ENCODE peak calls at places on chromosomes 12 and 14, in four cellular contexts. One of them, this sample, is unnamed.

GRCh38 chr14:34713681-34714319 is 593 bp downstream of the CFL2 start:
- DNase-seq in Right ventricle myocardium superior: no peak
- DNase-seq in C1 segment of cervical spinal cord: no peak
- DNase-seq in activated CD4-positive, alpha-beta T cell treated with anti-CD3 and anti-CD28 coated beads for 36 hours: peak
- DNase-seq in this sample: peak

GRCh38 chr12:79897617-79898016 is 37.3 kb downstream of the PPP1R12A start:
- DNase-seq in C1 segment of cervical spinal cord: no peak
- DNase-seq in activated CD4-positive, alpha-beta T cell treated with anti-CD3 and anti-CD28 coated beads for 36 hours: no peak
- DNase-seq in Right ventricle myocardium superior: no peak
- DNase-seq in this sample: no peak

GRCh38 chr14:55851301-55851700 is 266.9 kb upstream of the PELI2 start:
- DNase-seq in Right ventricle myocardium superior: no peak
- DNase-seq in activated CD4-positive, alpha-beta T cell treated with anti-CD3 and anti-CD28 coated beads for 36 hours: no peak
- DNase-seq in C1 segment of cervical spinal cord: no peak
- DNase-seq in this sample: peak

GRCh38 chr14:93943052-93943451 is 15.9 kb downstream of the FAM181A start:
- DNase-seq in C1 segment of cervical spinal cord: no peak
- DNase-seq in activated CD4-positive, alpha-beta T cell treated with anti-CD3 and anti-CD28 coated beads for 36 hours: no peak
- DNase-seq in Right ventricle myocardium superior: no peak
- DNase-seq in this sample: peak

GRCh38 chr14:104985675-104986486 is at the start of gene CLBA1:
- DNase-seq in Right ventricle myocardium superior: peak
- DNase-seq in C1 segment of cervical spinal cord: peak
- DNase-seq in activated CD4-positive, alpha-beta T cell treated with anti-CD3 and anti-CD28 coated beads for 36 hours: peak
- DNase-seq in this sample: peak

GRCh38 chr14:22131749-22132476 is 457.1 kb downstream of the DAD1 start:
- DNase-seq in activated CD4-positive, alpha-beta T cell treated with anti-CD3 and anti-CD28 coated beads for 36 hours: peak
- DNase-seq in C1 segment of cervical spinal cord: no peak
- DNase-seq in Right ventricle myocardium superior: no peak
- DNase-seq in this sample: peak

GRCh38 chr12:12365442-12365802 is 8.5 kb downstream of the BORCS5 start:
- DNase-seq in activated CD4-positive, alpha-beta T cell treated with anti-CD3 and anti-CD28 coated beads for 36 hours: no peak
- DNase-seq in Right ventricle myocardium superior: no peak
- DNase-seq in C1 segment of cervical spinal cord: no peak
- DNase-seq in this sample: no peak

GRCh38 chr12:118357327-118358007 is 15.2 kb downstream of the TAOK3 start:
- DNase-seq in activated CD4-positive, alpha-beta T cell treated with anti-CD3 and anti-CD28 coated beads for 36 hours: peak
- DNase-seq in C1 segment of cervical spinal cord: no peak
- DNase-seq in Right ventricle myocardium superior: no peak
- DNase-seq in this sample: peak

GRCh38 chr14:61343991-61344405 is 22.6 kb downstream of the PRKCH start:
- DNase-seq in activated CD4-positive, alpha-beta T cell treated with anti-CD3 and anti-CD28 coated beads for 36 hours: peak
- DNase-seq in C1 segment of cervical spinal cord: no peak
- DNase-seq in Right ventricle myocardium superior: no peak
- DNase-seq in this sample: no peak

GRCh38 chr12:76020281-76020680 is 11.3 kb downstream of the PHLDA1 start:
- DNase-seq in C1 segment of cervical spinal cord: no peak
- DNase-seq in activated CD4-positive, alpha-beta T cell treated with anti-CD3 and anti-CD28 coated beads for 36 hours: peak
- DNase-seq in Right ventricle myocardium superior: no peak
- DNase-seq in this sample: no peak

GRCh38 chr14:26163761-26164160 is 434.1 kb downstream of the NOVA1 start:
- DNase-seq in activated CD4-positive, alpha-beta T cell treated with anti-CD3 and anti-CD28 coated beads for 36 hours: no peak
- DNase-seq in C1 segment of cervical spinal cord: no peak
- DNase-seq in Right ventricle myocardium superior: no peak
- DNase-seq in this sample: peak

GRCh38 chr12:5500326-5500659 is 68.4 kb downstream of the NTF3 start:
- DNase-seq in Right ventricle myocardium superior: no peak
- DNase-seq in C1 segment of cervical spinal cord: no peak
- DNase-seq in activated CD4-positive, alpha-beta T cell treated with anti-CD3 and anti-CD28 coated beads for 36 hours: no peak
- DNase-seq in this sample: no peak

GRCh38 chr14:72792051-72792788 is 101.7 kb downstream of the DPF3 start:
- DNase-seq in activated CD4-positive, alpha-beta T cell treated with anti-CD3 and anti-CD28 coated beads for 36 hours: no peak
- DNase-seq in Right ventricle myocardium superior: peak
- DNase-seq in C1 segment of cervical spinal cord: no peak
- DNase-seq in this sample: no peak

GRCh38 chr12:123187637-123188036 is 36.7 kb upstream of the PITPNM2 start:
- DNase-seq in C1 segment of cervical spinal cord: no peak
- DNase-seq in Right ventricle myocardium superior: no peak
- DNase-seq in activated CD4-positive, alpha-beta T cell treated with anti-CD3 and anti-CD28 coated beads for 36 hours: no peak
- DNase-seq in this sample: no peak

GRCh38 chr14:103801459-103801858 is 45.9 kb downstream of the PPP1R13B start:
- DNase-seq in C1 segment of cervical spinal cord: no peak
- DNase-seq in activated CD4-positive, alpha-beta T cell treated with anti-CD3 and anti-CD28 coated beads for 36 hours: peak
- DNase-seq in Right ventricle myocardium superior: no peak
- DNase-seq in this sample: no peak

GRCh38 chr12:122399592-122400373 is 22.7 kb downstream of the CLIP1 start:
- DNase-seq in Right ventricle myocardium superior: peak
- DNase-seq in C1 segment of cervical spinal cord: peak
- DNase-seq in activated CD4-positive, alpha-beta T cell treated with anti-CD3 and anti-CD28 coated beads for 36 hours: peak
- DNase-seq in this sample: peak

GRCh38 chr14:101480022-101480746 is 81.1 kb upstream of the DIO3 start:
- DNase-seq in C1 segment of cervical spinal cord: no peak
- DNase-seq in Right ventricle myocardium superior: no peak
- DNase-seq in activated CD4-positive, alpha-beta T cell treated with anti-CD3 and anti-CD28 coated beads for 36 hours: no peak
- DNase-seq in this sample: peak

GRCh38 chr12:53232641-53233538 is 881 bp upstream of the RARG start:
- DNase-seq in activated CD4-positive, alpha-beta T cell treated with anti-CD3 and anti-CD28 coated beads for 36 hours: peak
- DNase-seq in Right ventricle myocardium superior: peak
- DNase-seq in C1 segment of cervical spinal cord: peak
- DNase-seq in this sample: no peak

GRCh38 chr12:52802442-52802841 is 6.5 kb upstream of the KRT3 start:
- DNase-seq in Right ventricle myocardium superior: no peak
- DNase-seq in C1 segment of cervical spinal cord: no peak
- DNase-seq in activated CD4-positive, alpha-beta T cell treated with anti-CD3 and anti-CD28 coated beads for 36 hours: no peak
- DNase-seq in this sample: no peak

GRCh38 chr12:121277367-121277744 is 19.2 kb downstream of the CAMKK2 start:
- DNase-seq in C1 segment of cervical spinal cord: no peak
- DNase-seq in Right ventricle myocardium superior: no peak
- DNase-seq in activated CD4-positive, alpha-beta T cell treated with anti-CD3 and anti-CD28 coated beads for 36 hours: no peak
- DNase-seq in this sample: no peak

This sample was measured in NCI-H82.